ENCODE peak calls at places on chromosomes 5 and 9, in seven cellular contexts. F, C, E, L, U, G and Y are unnamed samples.

GRCh38 chr5:1232780-1233179 is 7.6 kb downstream of the SLC6A18 start:
- DNase-seq in F (no peak), E (no peak), U (no peak), L (no peak), C (no peak), G (no peak), Y (no peak)

GRCh38 chr5:156936972-156937371 is 26.1 kb downstream of the TIMD4 start:
- DNase-seq in E (no peak), L (no peak), C (no peak), G (no peak), U (no peak), F (no peak), Y (no peak)

GRCh38 chr5:169810542-169810941 is 169.8 kb downstream of the INSYN2B start:
- DNase-seq in E (no peak), G (no peak), U (no peak), C (no peak), L (no peak), F (no peak), Y (no peak)

GRCh38 chr9:77455312-77455927 is 192.7 kb downstream of the GNA14 start:
- DNase-seq in L (no peak), G (no peak), U (no peak), F (no peak), E (no peak), C (no peak), Y (peak; percentile 38)

GRCh38 chr9:27125030-27125429 is 16.0 kb downstream of the TEK start:
- DNase-seq in G (peak; percentile 84), L (no peak), E (no peak), C (peak; percentile 6), U (peak; percentile 58), F (no peak), Y (peak; percentile 25)

GRCh38 chr5:6837519-6838110 is 124.4 kb downstream of the TENT4A start:
- DNase-seq in F (no peak), G (peak; percentile 29), L (no peak), E (no peak), U (no peak), C (no peak), Y (no peak)

GRCh38 chr9:121992571-121993212 is 100.4 kb downstream of the TTLL11 start:
- DNase-seq in C (peak; percentile 52), G (peak; percentile 54), U (peak; percentile 58), F (peak; percentile 21), L (no peak), E (peak; percentile 67), Y (no peak)

GRCh38 chr9:90385126-90385525 is 257.5 kb downstream of the DIRAS2 start:
- DNase-seq in E (no peak), C (no peak), U (no peak), F (no peak), G (no peak), L (no peak), Y (no peak)

GRCh38 chr5:11459716-11460115 is 444.5 kb downstream of the CTNND2 start:
- DNase-seq in C (no peak), L (no peak), F (no peak), E (no peak), U (no peak), G (no peak), Y (no peak)

GRCh38 chr9:89684912-89685636 is 80.3 kb downstream of the GADD45G start:
- DNase-seq in L (no peak), C (no peak), G (peak; percentile 35), F (no peak), E (no peak), U (no peak), Y (no peak)

GRCh38 chr5:172311605-172312004 is 28.0 kb upstream of the UBTD2 start:
- DNase-seq in G (no peak), U (no peak), C (no peak), F (no peak), E (no peak), L (no peak), Y (no peak)

GRCh38 chr5:172793577-172794488 is 22.8 kb upstream of the DUSP1 start:
- DNase-seq in U (no peak), L (no peak), G (peak; percentile 52), E (no peak), C (no peak), F (no peak), Y (no peak)

GRCh38 chr5:139228201-139228796 is 30.1 kb upstream of the SIL1 start:
- DNase-seq in E (no peak), L (no peak), F (no peak), U (no peak), G (no peak), C (no peak), Y (no peak)

GRCh38 chr9:108884701-108885100 is 22.6 kb downstream of the ACTL7A start:
- DNase-seq in E (no peak), U (no peak), G (no peak), F (no peak), L (no peak), C (no peak), Y (no peak)

GRCh38 chr9:77710965-77711657 is 63.0 kb upstream of the GNA14 start:
- DNase-seq in L (no peak), C (no peak), G (no peak), F (no peak), E (no peak), U (no peak), Y (no peak)

GRCh38 chr5:55926476-55926875 is 68.3 kb downstream of the IL6ST start:
- DNase-seq in L (no peak), C (no peak), E (no peak), G (no peak), U (no peak), F (no peak), Y (no peak)